ENCODE peak calls at places on chromosome 4, in five cellular contexts. Y, B, L, W and T are unnamed samples.

GRCh38 chr4:112361181-112361791 is 64.1 kb downstream of the ALPK1 start:
- DNase-seq in L (no peak), W (no peak), Y (peak), B (peak), T (no peak)

GRCh38 chr4:125572601-125573000 is 257.8 kb downstream of the FAT4 start:
- DNase-seq in B (no peak), Y (no peak), W (no peak), L (no peak), T (no peak)

GRCh38 chr4:34878961-34879360 is 1365.4 kb downstream of the ARAP2 start:
- DNase-seq in L (no peak), W (no peak), Y (no peak), B (no peak), T (no peak)

GRCh38 chr4:95059630-95060029 is 301.9 kb downstream of the BMPR1B start:
- DNase-seq in L (no peak), B (no peak), Y (no peak), W (no peak), T (no peak)

GRCh38 chr4:41282362-41282761 is 25.6 kb downstream of the UCHL1 start:
- DNase-seq in L (no peak), W (no peak), Y (no peak), B (no peak), T (no peak)

GRCh38 chr4:69032847-69033638 is 63.2 kb upstream of the UGT2B7 start:
- DNase-seq in B (no peak), W (no peak), L (no peak), Y (peak), T (no peak)

GRCh38 chr4:20095805-20096541 is 155.7 kb upstream of the SLIT2 start:
- DNase-seq in Y (peak), B (no peak), W (no peak), L (no peak), T (no peak)

GRCh38 chr4:65624651-65625050 is 45.6 kb downstream of the EPHA5 start:
- DNase-seq in W (no peak), Y (no peak), L (no peak), B (no peak), T (no peak)

GRCh38 chr4:56737666-56738065 is 56.6 kb upstream of the HOPX start:
- DNase-seq in B (no peak), L (no peak), W (no peak), Y (peak), T (no peak)

GRCh38 chr4:88938138-88938537 is 118.8 kb downstream of the FAM13A start:
- DNase-seq in Y (peak), W (no peak), L (no peak), B (peak), T (no peak)

GRCh38 chr4:28354874-28355273 is 1494.2 kb downstream of the STIM2 start:
- DNase-seq in B (no peak), W (no peak), L (no peak), Y (no peak), T (no peak)

GRCh38 chr4:1834047-1834769 is 21.7 kb downstream of the LETM1 start:
- DNase-seq in B (no peak), W (no peak), L (no peak), Y (no peak), T (no peak)

GRCh38 chr4:79682801-79683217 is 274.8 kb upstream of the GK2 start:
- DNase-seq in Y (no peak), W (no peak), L (no peak), B (peak), T (no peak)

GRCh38 chr4:8746523-8747466 is 124.8 kb downstream of the HMX1 start:
- DNase-seq in L (peak), W (no peak), B (no peak), Y (no peak), T (no peak)

GRCh38 chr4:8385106-8385505 is 55.4 kb downstream of the ACOX3 start:
- DNase-seq in Y (no peak), B (no peak), L (peak), W (peak), T (peak)

GRCh38 chr4:110411599-110412011 is 64.3 kb upstream of the ENPEP start:
- DNase-seq in L (no peak), B (no peak), Y (no peak), W (no peak), T (no peak)